ENCODE peak calls at places on chromosomes 11 and 22, in four cellular contexts. H, R, F and K are unnamed samples.

GRCh38 chr11:70528794-70529580 is 130.7 kb downstream of the CTTN start:
- DNase-seq in F (no peak), R (no peak), H (no peak), K (no peak)

GRCh38 chr11:130775306-130776043 is 140.8 kb downstream of the SNX19 start:
- DNase-seq in H (no peak), R (no peak), F (no peak), K (peak)

GRCh38 chr11:83257638-83258229 is 28.4 kb downstream of the CCDC90B start:
- DNase-seq in H (no peak), F (peak), R (no peak), K (no peak)

GRCh38 chr11:69310934-69311766 is 17.2 kb downstream of the MYEOV start:
- DNase-seq in R (no peak), F (no peak), H (no peak), K (no peak)

GRCh38 chr11:85626496-85626895 is 648 bp downstream of the DLG2 start:
- DNase-seq in R (no peak), F (no peak), H (no peak), K (no peak)

GRCh38 chr11:72793081-72793451 is 781 bp downstream of the STARD10 start:
- DNase-seq in F (no peak), H (no peak), R (no peak), K (no peak)

GRCh38 chr11:71193431-71193830 is 58.9 kb downstream of the SHANK2 start:
- DNase-seq in R (no peak), H (no peak), F (no peak), K (no peak)

GRCh38 chr11:95337175-95337957 is 106.4 kb upstream of the SESN3 start:
- DNase-seq in R (peak), F (no peak), H (no peak), K (no peak)

GRCh38 chr22:44067033-44067432 is 42.9 kb downstream of the PARVB start:
- DNase-seq in F (no peak), H (no peak), R (no peak), K (no peak)

GRCh38 chr11:62245271-62245753 is 3.3 kb downstream of the SCGB1D2 start:
- DNase-seq in R (peak), H (peak), F (peak), K (peak)

GRCh38 chr11:4181780-4182721 is 87.5 kb downstream of the RRM1 start:
- DNase-seq in F (peak), R (peak), H (peak), K (peak)

GRCh38 chr11:66686100-66686785 is 8.6 kb upstream of the RBM4B start:
- DNase-seq in F (no peak), R (no peak), H (no peak), K (no peak)

GRCh38 chr11:46210133-46210636 is 67.3 kb upstream of the CREB3L1 start:
- DNase-seq in F (peak), R (no peak), H (peak), K (peak)

GRCh38 chr11:97234016-97234415 is 844.2 kb downstream of the JRKL start:
- DNase-seq in R (no peak), H (no peak), F (no peak), K (no peak)

GRCh38 chr11:100791873-100792272 is 104.8 kb downstream of the ARHGAP42 start:
- DNase-seq in H (no peak), F (no peak), R (no peak), K (no peak)

GRCh38 chr22:39486951-39487825 is 14.9 kb upstream of the MIEF1 start:
- DNase-seq in R (no peak), H (peak), F (no peak), K (no peak)

GRCh38 chr11:99275521-99275920 is 254.8 kb downstream of the CNTN5 start:
- DNase-seq in F (no peak), H (no peak), R (no peak), K (no peak)

GRCh38 chr11:116862951-116863350 is 25.5 kb upstream of the APOA1 start:
- DNase-seq in R (no peak), H (no peak), F (no peak), K (no peak)

GRCh38 chr22:44965171-44965570 is 44.6 kb downstream of the PHF21B start:
- DNase-seq in R (no peak), H (no peak), F (no peak), K (no peak)

GRCh38 chr11:2789331-2789730 is 89.5 kb upstream of the KCNQ1OT1 start:
- DNase-seq in H (no peak), R (peak), F (no peak), K (no peak)

GRCh38 chr22:35900483-35901168 is 128.0 kb downstream of the RBFOX2 start:
- DNase-seq in R (no peak), H (no peak), F (no peak), K (no peak)
- TF ChIP-seq NR3C1 in R (no peak), H (no peak), F (no peak), K (no peak)

GRCh38 chr11:110435780-110436717 is 6.3 kb downstream of the FDX1 start:
- DNase-seq in R (no peak), F (no peak), H (peak), K (no peak)
- TF ChIP-seq NR3C1 in R (no peak), F (no peak), H (no peak), K (no peak)

GRCh38 chr11:33895752-33896137 is 3.9 kb upstream of the LMO2 start:
- DNase-seq in F (no peak), H (no peak), R (no peak), K (no peak)

GRCh38 chr11:33900159-33900855 is 8.4 kb upstream of the LMO2 start:
- DNase-seq in R (no peak), H (no peak), F (no peak), K (no peak)

GRCh38 chr11:33897761-33898403 is 6.0 kb upstream of the LMO2 start:
- DNase-seq in H (no peak), F (no peak), R (no peak), K (no peak)

GRCh38 chr11:33898957-33899356 is 7.1 kb upstream of the LMO2 start:
- DNase-seq in F (no peak), R (no peak), H (peak), K (no peak)

GRCh38 chr11:33899383-33900037 is 7.6 kb upstream of the LMO2 start:
- DNase-seq in F (no peak), H (peak), R (no peak), K (peak)
- TF ChIP-seq NR3C1 in F (no peak), H (no peak), R (no peak), K (no peak)

GRCh38 chr11:34840736-34841386 is 75.3 kb downstream of the APIP start:
- DNase-seq in R (peak), F (peak), H (peak), K (no peak)
- TF ChIP-seq NR3C1 in R (no peak), F (no peak), H (no peak), K (no peak)

GRCh38 chr11:94103476-94103875 is 25.2 kb upstream of the PANX1 start:
- DNase-seq in H (no peak), R (no peak), F (no peak), K (no peak)

GRCh38 chr11:94104734-94105133 is 23.9 kb upstream of the PANX1 start:
- DNase-seq in H (no peak), F (no peak), R (no peak), K (no peak)

DNA sequence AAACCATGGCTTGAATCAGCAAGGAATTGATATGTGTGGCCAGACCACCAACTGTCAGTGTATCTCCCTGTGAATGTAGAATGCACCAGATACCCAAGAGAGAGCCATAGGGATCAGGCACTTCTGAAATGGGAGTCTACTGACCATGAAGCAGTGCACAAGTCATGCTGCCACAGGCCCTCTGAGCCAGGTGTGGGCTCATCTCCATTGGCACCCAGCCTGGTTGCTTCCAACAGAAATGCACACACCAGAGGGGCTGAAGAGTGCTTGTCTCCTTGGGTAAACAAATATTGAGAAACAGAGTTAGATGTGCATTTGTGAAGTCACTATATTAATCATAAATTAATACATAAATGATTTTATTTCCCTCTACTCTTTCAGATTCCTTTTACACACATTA is 28.4 kb upstream of the PANX1 start:
- DNase-seq in F (no peak), H (no peak), R (no peak), K (no peak)
- TF ChIP-seq NR3C1 in F (no peak), H (no peak), R (no peak), K (no peak)